ENCODE peak calls at places on chromosomes 11 and 22, in six cellular contexts. One of them, this sample, is unnamed. For H3K9me3, the result is how much of the 10 kb centered on the place peaks cover.

GRCh38 chr22:40446203-40446602 is 75.8 kb downstream of the SGSM3 start:
- DNase-seq in IMR-90: no peak
- DNase-seq in aorta: no peak
- DNase-seq in A549: no peak
- DNase-seq in MG63: no peak
- DNase-seq in WERI-Rb-1: no peak
- DNase-seq in this sample: no peak

GRCh38 chr11:112025682-112026081 is 474 bp downstream of the DLAT start:
- DNase-seq in aorta: no peak
- DNase-seq in A549: peak
- DNase-seq in WERI-Rb-1: peak
- DNase-seq in IMR-90: peak
- DNase-seq in MG63: no peak
- DNase-seq in this sample: no peak

GRCh38 chr22:19820880-19821522 is 33.7 kb downstream of the GNB1L start:
- DNase-seq in aorta: peak
- DNase-seq in MG63: no peak
- DNase-seq in WERI-Rb-1: peak
- DNase-seq in IMR-90: no peak
- DNase-seq in A549: no peak
- DNase-seq in this sample: no peak

GRCh38 chr22:45638834-45639746 is 32.5 kb upstream of the ATXN10 start:
- DNase-seq in A549: peak
- DNase-seq in MG63: peak
- DNase-seq in IMR-90: no peak
- DNase-seq in WERI-Rb-1: no peak
- DNase-seq in aorta: peak
- DNase-seq in this sample: peak

GRCh38 chr11:86798988-86799387 is 1.4 kb upstream of the PRSS23 start:
- DNase-seq in MG63: peak
- DNase-seq in WERI-Rb-1: no peak
- DNase-seq in IMR-90: peak
- DNase-seq in aorta: no peak
- DNase-seq in A549: no peak
- DNase-seq in this sample: no peak

GRCh38 chr11:80698646-80699045 is 1257.8 kb upstream of the TENM4 start:
- DNase-seq in WERI-Rb-1: no peak
- DNase-seq in MG63: no peak
- DNase-seq in IMR-90: no peak
- DNase-seq in aorta: no peak
- DNase-seq in A549: no peak
- DNase-seq in this sample: no peak

GRCh38 chr11:109972181-109972715 is 120.9 kb upstream of the ZC3H12C start:
- DNase-seq in aorta: no peak
- DNase-seq in MG63: no peak
- DNase-seq in A549: no peak
- DNase-seq in IMR-90: peak
- DNase-seq in WERI-Rb-1: no peak
- DNase-seq in this sample: no peak

GRCh38 chr11:12810497-12810896 is 136.3 kb downstream of the TEAD1 start:
- DNase-seq in WERI-Rb-1: no peak
- DNase-seq in IMR-90: peak
- DNase-seq in MG63: peak
- DNase-seq in aorta: no peak
- DNase-seq in A549: no peak
- DNase-seq in this sample: no peak

GRCh38 chr11:109306322-109306721 is 115.7 kb upstream of the C11orf87 start:
- DNase-seq in aorta: no peak
- DNase-seq in MG63: no peak
- DNase-seq in IMR-90: peak
- DNase-seq in WERI-Rb-1: no peak
- DNase-seq in A549: no peak
- DNase-seq in this sample: no peak

GRCh38 chr11:95910638-95911368 is 13.1 kb downstream of the MTMR2 start:
- DNase-seq in A549: no peak
- DNase-seq in aorta: no peak
- DNase-seq in IMR-90: no peak
- DNase-seq in WERI-Rb-1: no peak
- DNase-seq in MG63: no peak
- DNase-seq in this sample: no peak

GRCh38 chr11:6677018-6677417 is 6.1 kb downstream of the MRPL17 start:
- DNase-seq in WERI-Rb-1: no peak
- DNase-seq in A549: no peak
- DNase-seq in MG63: no peak
- DNase-seq in aorta: no peak
- DNase-seq in IMR-90: no peak
- DNase-seq in this sample: no peak

GRCh38 chr22:46674367-46674781 is 54.2 kb downstream of the GRAMD4 start:
- DNase-seq in WERI-Rb-1: no peak
- DNase-seq in IMR-90: no peak
- DNase-seq in MG63: no peak
- DNase-seq in aorta: peak
- DNase-seq in A549: no peak
- DNase-seq in this sample: peak

GRCh38 chr22:42431401-42432019 is 693 bp downstream of the NFAM1 start:
- DNase-seq in IMR-90: no peak
- DNase-seq in WERI-Rb-1: no peak
- DNase-seq in MG63: no peak
- DNase-seq in A549: no peak
- DNase-seq in aorta: no peak
- DNase-seq in this sample: no peak

GRCh38 chr22:43002198-43002577 is 12.8 kb downstream of the PACSIN2 start:
- DNase-seq in MG63: peak
- DNase-seq in A549: no peak
- DNase-seq in WERI-Rb-1: no peak
- DNase-seq in IMR-90: peak
- DNase-seq in aorta: peak
- DNase-seq in this sample: no peak

GRCh38 chr22:26798433-26799065 is 141.2 kb downstream of the MIAT start:
- DNase-seq in WERI-Rb-1: no peak
- DNase-seq in A549: no peak
- DNase-seq in IMR-90: no peak
- DNase-seq in aorta: no peak
- DNase-seq in MG63: no peak
- DNase-seq in this sample: no peak

GRCh38 chr11:115194798-115195101 is 309.5 kb downstream of the CADM1 start:
- DNase-seq in IMR-90: peak
- DNase-seq in WERI-Rb-1: no peak
- DNase-seq in aorta: no peak
- DNase-seq in A549: no peak
- DNase-seq in MG63: no peak
- DNase-seq in this sample: no peak

GRCh38 chr11:10450451-10451398 is 4.3 kb upstream of the AMPD3 start:
- DNase-seq in A549: peak
- DNase-seq in aorta: peak
- DNase-seq in WERI-Rb-1: no peak
- DNase-seq in MG63: no peak
- DNase-seq in IMR-90: no peak
- DNase-seq in this sample: peak

GRCh38 chr22:22547692-22548348 is 11.2 kb downstream of the PRAME start:
- DNase-seq in A549: no peak
- DNase-seq in IMR-90: no peak
- DNase-seq in aorta: no peak
- DNase-seq in WERI-Rb-1: no peak
- DNase-seq in MG63: no peak
- DNase-seq in this sample: no peak

GRCh38 chr11:79332017-79332416 is 108.8 kb downstream of the TENM4 start:
- DNase-seq in aorta: no peak
- DNase-seq in WERI-Rb-1: no peak
- DNase-seq in IMR-90: no peak
- DNase-seq in MG63: no peak
- DNase-seq in A549: no peak
- DNase-seq in this sample: peak

GRCh38 chr11:105840391-105840790 is 181.6 kb downstream of the MSANTD4 start:
- DNase-seq in IMR-90: no peak
- DNase-seq in aorta: no peak
- DNase-seq in WERI-Rb-1: no peak
- DNase-seq in A549: no peak
- DNase-seq in MG63: no peak
- DNase-seq in this sample: no peak

GRCh38 chr22:35523167-35523928 is 17.3 kb upstream of the RASD2 start:
- DNase-seq in WERI-Rb-1: peak
- DNase-seq in aorta: no peak
- DNase-seq in MG63: no peak
- DNase-seq in A549: no peak
- DNase-seq in IMR-90: no peak
- DNase-seq in this sample: no peak

GRCh38 chr22:45893516-45893915 is 83.4 kb downstream of the WNT7B start:
- DNase-seq in WERI-Rb-1: no peak
- DNase-seq in IMR-90: peak
- DNase-seq in aorta: no peak
- DNase-seq in MG63: no peak
- DNase-seq in A549: no peak
- DNase-seq in this sample: peak

GRCh38 chr22:24727218-24727851 is 47.2 kb downstream of the PIWIL3 start:
- DNase-seq in A549: peak
- DNase-seq in MG63: peak
- DNase-seq in IMR-90: peak
- DNase-seq in aorta: no peak
- DNase-seq in WERI-Rb-1: no peak
- DNase-seq in this sample: no peak

GRCh38 chr11:22703040-22703439 is 36.6 kb downstream of the GAS2 start:
- DNase-seq in MG63: no peak
- DNase-seq in IMR-90: peak
- DNase-seq in A549: peak
- DNase-seq in aorta: no peak
- DNase-seq in WERI-Rb-1: no peak
- DNase-seq in this sample: no peak

GRCh38 chr11:93216511-93217121 is 18.8 kb upstream of the SLC36A4 start:
- DNase-seq in aorta: no peak
- DNase-seq in IMR-90: no peak
- DNase-seq in A549: no peak
- DNase-seq in WERI-Rb-1: no peak
- DNase-seq in MG63: no peak
- DNase-seq in this sample: no peak

DNA sequence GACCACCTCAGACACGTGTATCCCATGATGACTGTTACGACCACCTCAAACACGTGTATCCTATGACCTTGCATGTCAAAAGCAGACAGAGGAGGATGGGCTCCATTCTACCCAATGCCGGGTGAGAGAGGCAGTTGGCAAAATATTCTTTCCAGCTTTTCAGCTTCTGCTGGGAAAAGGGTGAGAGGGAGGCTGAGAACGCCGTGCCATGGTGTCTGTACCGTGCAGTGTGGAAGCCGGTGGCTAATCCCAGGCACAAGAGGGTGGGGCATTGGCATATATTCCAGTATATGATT is 1478.4 kb downstream of the TBC1D22A start:
- DNase-seq in A549: no peak
- DNase-seq in IMR-90: no peak
- DNase-seq in WERI-Rb-1: no peak
- DNase-seq in MG63: no peak
- DNase-seq in aorta: no peak
- DNase-seq in this sample: no peak
- H3K9me3 ChIP-seq in A549: under half
- H3K9me3 ChIP-seq in IMR-90: half or more
- H3K9me3 ChIP-seq in WERI-Rb-1: under half
- H3K9me3 ChIP-seq in MG63: under half
- H3K9me3 ChIP-seq in aorta: under half
- H3K9me3 ChIP-seq in this sample: under half

GRCh38 chr22:48740086-48740730 is 1087.5 kb downstream of the BRD1 start:
- DNase-seq in MG63: no peak
- DNase-seq in IMR-90: no peak
- DNase-seq in WERI-Rb-1: no peak
- DNase-seq in aorta: peak
- DNase-seq in A549: no peak
- DNase-seq in this sample: no peak
- H3K9me3 ChIP-seq in MG63: under half
- H3K9me3 ChIP-seq in IMR-90: half or more
- H3K9me3 ChIP-seq in WERI-Rb-1: under half
- H3K9me3 ChIP-seq in aorta: under half
- H3K9me3 ChIP-seq in A549: under half
- H3K9me3 ChIP-seq in this sample: under half

GRCh38 chr11:2650343-2650867 is 49.4 kb downstream of the KCNQ1OT1 start:
- DNase-seq in MG63: no peak
- DNase-seq in IMR-90: no peak
- DNase-seq in aorta: no peak
- DNase-seq in WERI-Rb-1: no peak
- DNase-seq in A549: no peak
- DNase-seq in this sample: no peak
- H3K9me3 ChIP-seq in MG63: under half
- H3K9me3 ChIP-seq in IMR-90: half or more
- H3K9me3 ChIP-seq in aorta: under half
- H3K9me3 ChIP-seq in WERI-Rb-1: under half
- H3K9me3 ChIP-seq in A549: half or more
- H3K9me3 ChIP-seq in this sample: half or more

GRCh38 chr11:2657697-2658284 is 42.0 kb downstream of the KCNQ1OT1 start:
- DNase-seq in A549: no peak
- DNase-seq in MG63: no peak
- DNase-seq in IMR-90: no peak
- DNase-seq in WERI-Rb-1: no peak
- DNase-seq in aorta: no peak
- DNase-seq in this sample: no peak
- H3K9me3 ChIP-seq in A549: half or more
- H3K9me3 ChIP-seq in MG63: under half
- H3K9me3 ChIP-seq in IMR-90: half or more
- H3K9me3 ChIP-seq in WERI-Rb-1: under half
- H3K9me3 ChIP-seq in aorta: under half
- H3K9me3 ChIP-seq in this sample: half or more

GRCh38 chr11:70705097-70705496 is 306.8 kb downstream of the CTTN start:
- DNase-seq in A549: no peak
- DNase-seq in WERI-Rb-1: no peak
- DNase-seq in aorta: no peak
- DNase-seq in MG63: no peak
- DNase-seq in IMR-90: no peak
- DNase-seq in this sample: no peak
- H3K9me3 ChIP-seq in A549: under half
- H3K9me3 ChIP-seq in WERI-Rb-1: under half
- H3K9me3 ChIP-seq in aorta: under half
- H3K9me3 ChIP-seq in MG63: under half
- H3K9me3 ChIP-seq in IMR-90: under half
- H3K9me3 ChIP-seq in this sample: under half

DNA sequence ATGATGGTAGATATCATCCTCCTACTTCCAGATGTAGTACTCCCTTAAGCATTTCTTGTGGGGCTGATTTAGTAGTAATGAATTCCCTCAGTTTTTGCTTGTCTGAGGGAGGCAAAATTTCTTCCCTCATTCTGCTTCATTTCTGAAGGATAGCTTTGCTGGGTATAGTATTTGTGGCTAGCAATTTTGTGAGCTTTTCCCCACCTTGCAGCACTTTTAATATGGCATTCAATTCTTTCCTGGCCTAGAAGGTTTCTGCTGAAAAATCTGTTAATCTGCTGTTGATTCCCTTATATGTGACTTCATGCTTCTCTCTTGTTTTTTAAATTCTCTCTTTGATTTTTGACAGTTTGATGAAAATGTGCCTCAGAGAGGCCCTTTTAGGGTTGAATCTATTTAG is 50.4 kb downstream of the KCNQ1OT1 start:
- DNase-seq in WERI-Rb-1: no peak
- DNase-seq in A549: no peak
- DNase-seq in IMR-90: no peak
- DNase-seq in aorta: no peak
- DNase-seq in MG63: no peak
- DNase-seq in this sample: no peak
- H3K9me3 ChIP-seq in WERI-Rb-1: under half
- H3K9me3 ChIP-seq in A549: half or more
- H3K9me3 ChIP-seq in IMR-90: half or more
- H3K9me3 ChIP-seq in aorta: under half
- H3K9me3 ChIP-seq in MG63: under half
- H3K9me3 ChIP-seq in this sample: half or more